ENCODE peak calls at places on chromosomes 16 and 17, in four cellular contexts. L is H1, X is K562, G is HCT116. S is an unnamed sample.

GRCh38 chr17:75371981-75372380 is 33.5 kb downstream of the GRB2 start:
- DNase-seq in L (no peak), X (no peak), G (no peak), S (no peak)

GRCh38 chr17:823501-823902 is 41.3 kb downstream of the MRM3 start:
- DNase-seq in L (no peak), X (no peak), G (no peak), S (peak; percentile 52)

GRCh38 chr17:66514227-66514806 is 211.9 kb downstream of the PRKCA start:
- DNase-seq in L (no peak), X (no peak), G (no peak), S (no peak)

GRCh38 chr17:67606471-67606870 is 111.3 kb upstream of the NOL11 start:
- DNase-seq in L (no peak), X (no peak), G (no peak), S (no peak)

GRCh38 chr17:27466748-27467375 is 10.6 kb downstream of the KSR1 start:
- DNase-seq in L (no peak), X (no peak), G (no peak), S (peak; percentile 87)

GRCh38 chr17:44376124-44376523 is 12.5 kb upstream of the FAM171A2 start:
- DNase-seq in L (no peak), X (peak; percentile 71), G (no peak), S (no peak)

GRCh38 chr16:67481561-67482259 is 753 bp upstream of the ATP6V0D1 start:
- DNase-seq in L (no peak), X (no peak), G (no peak), S (no peak)

GRCh38 chr16:48330847-48331204 is 54.4 kb downstream of the SIAH1 start:
- DNase-seq in L (no peak), X (no peak), G (no peak), S (no peak)

GRCh38 chr16:69393898-69394849 is 8.4 kb upstream of the TERF2 start:
- DNase-seq in L (no peak), X (no peak), G (no peak), S (no peak)

GRCh38 chr16:87597324-87597830 is 4.9 kb upstream of the JPH3 start:
- DNase-seq in L (no peak), X (no peak), G (no peak), S (no peak)

GRCh38 chr17:21029032-21029431 is 13.8 kb downstream of the USP22 start:
- DNase-seq in L (no peak), X (no peak), G (no peak), S (no peak)

GRCh38 chr16:22141746-22142145 is 20.6 kb upstream of the SDR42E2 start:
- DNase-seq in L (no peak), X (peak; percentile 36), G (peak; percentile 21), S (no peak)

GRCh38 chr16:48158296-48158695 is 2.5 kb upstream of the ABCC12 start:
- DNase-seq in L (no peak), X (no peak), G (peak; percentile 55), S (peak; percentile 48)

GRCh38 chr16:67155305-67156145 is 4.2 kb downstream of the TRADD start:
- DNase-seq in L (no peak), X (peak; percentile 83), G (no peak), S (no peak)

GRCh38 chr16:28989363-28989762 is 4.5 kb downstream of the LAT start:
- DNase-seq in L (no peak), X (no peak), G (no peak), S (no peak)

GRCh38 chr17:13337864-13338371 is 263.8 kb downstream of the HS3ST3A1 start:
- DNase-seq in L (no peak), X (peak; percentile 11), G (peak; percentile 54), S (no peak)

GRCh38 chr17:17090642-17091103 is 48.4 kb downstream of the MPRIP start:
- DNase-seq in L (no peak), X (no peak), G (no peak), S (no peak)

GRCh38 chr17:79179334-79179733 is 104.7 kb downstream of the ENGASE start:
- DNase-seq in L (no peak), X (no peak), G (no peak), S (no peak)
- TF ChIP-seq EGR1 in L (no peak), X (no peak), G (no peak), S (no peak)

DNA sequence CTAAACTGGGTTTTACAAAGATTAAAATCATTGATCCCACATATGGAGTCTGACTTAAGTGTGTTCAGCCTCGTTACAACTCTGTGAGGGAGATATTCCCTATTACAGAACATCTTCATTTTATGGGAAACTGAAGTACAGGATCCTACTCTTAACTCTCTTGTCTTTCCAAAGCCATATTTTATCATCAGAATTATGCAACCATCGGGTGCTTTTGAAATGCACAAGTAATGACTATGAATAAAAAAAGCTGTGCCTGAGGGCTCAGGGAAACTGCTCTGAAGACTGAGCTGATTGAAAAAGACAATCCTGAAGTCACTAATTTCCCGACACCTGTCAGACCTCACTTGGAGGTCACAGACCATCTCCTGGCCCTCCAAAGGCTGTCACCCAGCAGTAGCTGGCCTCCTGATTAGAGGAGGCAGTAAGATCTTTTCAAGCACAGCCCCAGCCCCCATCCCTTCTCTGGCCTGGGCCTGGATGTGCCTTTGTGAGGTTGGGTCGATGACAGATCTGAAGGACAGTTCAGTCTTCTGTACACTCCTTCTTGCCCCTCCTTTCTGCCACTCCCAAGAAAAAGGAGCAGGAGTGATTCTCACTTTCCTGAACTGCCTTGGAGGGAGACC is 5.6 kb downstream of the AKAP1 start:
- DNase-seq in L (no peak), X (no peak), G (no peak), S (no peak)
- TF ChIP-seq EGR1 in L (no peak), X (no peak), G (no peak), S (no peak)

DNA sequence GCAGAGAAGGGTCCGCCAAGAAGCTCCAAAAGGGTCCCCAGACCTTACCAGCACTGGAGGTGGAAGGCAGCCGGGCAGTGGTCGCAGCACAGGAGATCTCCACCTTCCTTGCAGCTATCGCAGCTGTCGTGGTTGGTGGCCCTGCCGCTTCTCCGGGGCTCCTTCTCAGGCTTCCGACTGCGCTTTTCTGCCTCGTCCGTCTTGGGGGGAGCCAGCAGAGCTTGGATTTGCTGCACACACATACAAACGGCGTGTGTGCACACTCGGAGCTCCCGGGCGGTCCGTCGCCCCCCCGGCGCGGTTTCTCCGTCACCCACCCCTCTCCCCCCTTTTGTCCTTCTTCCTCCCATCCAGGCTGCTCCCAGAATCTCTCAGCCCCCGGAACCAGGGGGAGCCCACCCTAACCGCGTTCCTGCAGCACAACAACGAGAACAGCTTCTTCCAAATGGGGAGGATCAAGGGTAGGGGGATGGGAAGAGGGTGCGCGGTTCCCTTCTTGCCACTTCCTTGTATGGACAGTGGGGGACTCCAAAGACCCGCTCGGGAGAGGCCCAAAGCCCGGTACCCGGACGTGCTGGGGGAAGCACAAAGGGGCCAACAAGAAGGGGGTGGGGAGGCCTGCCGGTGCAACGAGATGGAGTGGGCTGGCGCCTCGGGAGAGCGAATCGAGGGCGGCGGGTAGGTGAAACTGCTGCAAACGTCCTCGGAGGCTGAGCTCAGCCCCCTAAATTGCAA is 1.1 kb downstream of the PHF12 start:
- DNase-seq in L (no peak), X (peak; percentile 41), G (no peak), S (no peak)
- TF ChIP-seq EGR1 in L (no peak), X (no peak), G (no peak), S (no peak)

GRCh38 chr16:9235837-9236236 is 144.4 kb downstream of the HAPSTR1 start:
- DNase-seq in L (no peak), X (no peak), G (no peak), S (no peak)
- TF ChIP-seq EGR1 in L (no peak), X (no peak), G (no peak), S (no peak)

GRCh38 chr17:18379246-18380146 is 1.9 kb downstream of the EVPLL start:
- DNase-seq in L (no peak), X (no peak), G (no peak), S (no peak)
- TF ChIP-seq EGR1 in L (no peak), X (no peak), G (no peak), S (no peak)

GRCh38 chr17:30292490-30292858 is 730 bp upstream of the BLMH start:
- DNase-seq in L (no peak), X (no peak), G (no peak), S (no peak)

GRCh38 chr17:30291571-30292489 is at the start of gene BLMH:
- DNase-seq in L (peak; percentile 39), X (peak; percentile 97), G (no peak), S (no peak)

GRCh38 chr17:30296499-30297038 is 4.8 kb upstream of the BLMH start:
- DNase-seq in L (no peak), X (no peak), G (no peak), S (no peak)

GRCh38 chr17:30290077-30290476 is 1.7 kb downstream of the BLMH start:
- DNase-seq in L (no peak), X (no peak), G (no peak), S (no peak)

DNA sequence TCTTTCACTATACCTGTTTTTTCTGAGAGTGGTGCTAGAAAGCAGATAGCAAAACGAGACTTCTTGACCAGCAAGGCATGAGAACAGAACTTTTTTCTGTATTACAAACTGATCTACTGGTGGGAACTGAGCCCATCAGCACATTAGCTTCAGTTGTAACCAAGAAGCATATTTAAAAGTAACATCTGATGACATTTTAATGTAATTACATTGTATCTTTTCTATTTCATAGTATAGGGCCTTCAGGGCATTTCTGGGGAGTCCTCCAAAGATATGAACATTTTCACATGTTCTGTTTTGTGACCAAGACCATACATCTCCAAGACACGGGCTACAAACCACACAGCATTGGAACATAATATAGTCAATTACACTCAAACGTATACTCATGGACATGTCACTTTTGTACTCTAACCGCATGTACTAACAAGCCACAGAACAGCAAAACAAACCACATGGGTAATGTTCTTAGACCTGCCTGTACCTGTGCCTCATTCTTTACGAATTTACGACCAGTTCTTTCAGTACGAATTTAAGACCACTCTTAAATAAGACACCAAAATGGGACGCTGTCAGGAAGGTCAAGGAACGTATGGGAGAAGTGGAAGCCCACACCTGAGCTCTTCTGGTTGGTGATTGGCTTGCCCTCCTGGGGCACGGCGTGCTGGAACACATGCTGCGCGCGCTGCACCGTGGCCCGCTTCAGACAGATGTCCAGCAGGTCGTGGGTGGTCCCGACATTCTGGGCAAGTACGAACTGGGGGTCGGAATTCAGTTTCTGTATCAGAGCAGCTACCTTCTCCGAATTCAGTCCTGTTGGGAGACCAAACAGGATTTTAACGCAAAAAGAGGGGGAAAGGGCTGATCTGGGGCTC is 811 bp downstream of the BLMH start:
- DNase-seq in L (no peak), X (peak; percentile 55), G (no peak), S (no peak)
- TF ChIP-seq EGR1 in L (no peak), X (no peak), G (no peak), S (no peak)

GRCh38 chr16:56294014-56294413 is 102.7 kb downstream of the GNAO1 start:
- DNase-seq in L (no peak), X (no peak), G (no peak), S (no peak)

GRCh38 chr16:56295059-56295673 is 103.9 kb downstream of the GNAO1 start:
- DNase-seq in L (no peak), X (no peak), G (no peak), S (no peak)

GRCh38 chr16:56295739-56296527 is 104.6 kb downstream of the GNAO1 start:
- DNase-seq in L (no peak), X (no peak), G (no peak), S (no peak)

GRCh38 chr16:56297684-56298083 is 106.4 kb downstream of the GNAO1 start:
- DNase-seq in L (no peak), X (no peak), G (no peak), S (no peak)

DNA sequence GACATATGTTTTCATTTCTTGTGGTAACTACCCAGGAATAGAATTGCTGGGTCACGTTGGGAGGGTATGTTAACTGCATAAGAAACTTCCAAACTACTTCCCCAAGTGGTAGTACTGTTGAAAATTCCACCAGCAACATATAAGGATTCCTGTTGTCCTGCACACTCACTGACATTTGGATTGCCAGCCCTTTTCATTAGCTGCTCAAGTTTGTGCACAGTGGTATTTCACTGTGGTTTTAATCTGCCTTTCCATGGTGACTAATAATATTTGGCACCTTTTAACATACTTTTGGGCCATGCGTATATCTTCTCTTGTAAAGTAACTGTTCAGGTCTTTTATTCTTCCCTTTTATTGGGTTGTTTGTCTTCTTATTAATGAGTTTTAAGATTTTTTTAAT is 103.3 kb downstream of the GNAO1 start:
- DNase-seq in L (no peak), X (no peak), G (no peak), S (no peak)
- TF ChIP-seq EGR1 in L (no peak), X (no peak), G (no peak), S (no peak)

S was measured in GM12878.